ENCODE peak calls at places on chromosomes 7 and 10, in six cellular contexts. H is A549, W is NB4, B is K562, O is GM12878, Q is HepG2. C is an unnamed sample.

GRCh38 chr10:653991-654646 is 35.3 kb downstream of the DIP2C start:
- DNase-seq in H (no peak), W (no peak), B (no peak), O (no peak), Q (no peak), C (peak; percentile 57)

GRCh38 chr10:124212702-124213101 is 119.3 kb upstream of the CHST15 start:
- DNase-seq in H (no peak), W (no peak), B (no peak), O (no peak), Q (no peak), C (no peak)

GRCh38 chr7:40918701-40919271 is 784.0 kb downstream of the SUGCT start:
- DNase-seq in H (peak; percentile 17), W (no peak), B (no peak), O (no peak), Q (no peak), C (no peak)

GRCh38 chr10:97648557-97649404 is 8.3 kb downstream of the PI4K2A start:
- DNase-seq in H (peak; percentile 87), W (peak; percentile 48), B (peak; percentile 20), O (peak; percentile 47), Q (peak; percentile 68), C (peak; percentile 89)

GRCh38 chr10:123618224-123618623 is 47.9 kb upstream of the GPR26 start:
- DNase-seq in H (no peak), W (no peak), B (no peak), O (no peak), Q (no peak), C (no peak)

GRCh38 chr10:33612551-33612950 is 278.1 kb upstream of the NRP1 start:
- DNase-seq in H (no peak), W (peak; percentile 9), B (no peak), O (no peak), Q (no peak), C (no peak)

GRCh38 chr10:35231646-35232045 is 104.7 kb upstream of the CCNY start:
- DNase-seq in H (no peak), W (no peak), B (no peak), O (no peak), Q (no peak), C (no peak)

GRCh38 chr10:11823122-11823988 is at the start of gene PROSER2:
- DNase-seq in H (peak; percentile 77), W (peak; percentile 47), B (peak; percentile 81), O (no peak), Q (no peak), C (peak; percentile 70)

GRCh38 chr7:102079140-102080002 is 207.3 kb upstream of the SH2B2 start:
- DNase-seq in H (no peak), W (peak; percentile 21), B (no peak), O (no peak), Q (peak; percentile 10), C (no peak)

GRCh38 chr10:5440206-5440605 is 27.8 kb downstream of the NET1 start:
- DNase-seq in H (no peak), W (peak; percentile 48), B (no peak), O (no peak), Q (no peak), C (no peak)

GRCh38 chr7:149228831-149229471 is 10.5 kb upstream of the ZNF212 start:
- DNase-seq in H (no peak), W (peak; percentile 37), B (no peak), O (no peak), Q (no peak), C (no peak)

GRCh38 chr10:119283387-119283786 is 76.0 kb downstream of the GRK5 start:
- DNase-seq in H (no peak), W (no peak), B (no peak), O (no peak), Q (no peak), C (no peak)

GRCh38 chr10:121930729-121931085 is 2.9 kb upstream of the ATE1 start:
- DNase-seq in H (no peak), W (no peak), B (no peak), O (no peak), Q (no peak), C (no peak)

GRCh38 chr10:34290412-34291082 is 524.5 kb downstream of the PARD3 start:
- DNase-seq in H (no peak), W (peak; percentile 0), B (no peak), O (no peak), Q (peak; percentile 28), C (peak; percentile 67)

GRCh38 chr10:128161031-128161430 is 34.8 kb upstream of the MKI67 start:
- DNase-seq in H (no peak), W (peak; percentile 58), B (no peak), O (no peak), Q (no peak), C (no peak)

GRCh38 chr10:105464961-105465360 is 823.9 kb downstream of the SORCS3 start:
- DNase-seq in H (no peak), W (no peak), B (no peak), O (no peak), Q (no peak), C (no peak)

GRCh38 chr7:80844916-80845315 is 73.9 kb downstream of the SEMA3C start:
- DNase-seq in H (no peak), W (no peak), B (no peak), O (no peak), Q (no peak), C (no peak)

GRCh38 chr7:80851896-80852476 is 66.9 kb downstream of the SEMA3C start:
- DNase-seq in H (peak; percentile 72), W (no peak), B (no peak), O (no peak), Q (peak; percentile 56), C (no peak)

GRCh38 chr7:80847027-80847426 is 71.8 kb downstream of the SEMA3C start:
- DNase-seq in H (no peak), W (no peak), B (no peak), O (no peak), Q (no peak), C (no peak)

GRCh38 chr7:80848841-80849240 is 70.0 kb downstream of the SEMA3C start:
- DNase-seq in H (no peak), W (no peak), B (no peak), O (no peak), Q (no peak), C (no peak)

DNA sequence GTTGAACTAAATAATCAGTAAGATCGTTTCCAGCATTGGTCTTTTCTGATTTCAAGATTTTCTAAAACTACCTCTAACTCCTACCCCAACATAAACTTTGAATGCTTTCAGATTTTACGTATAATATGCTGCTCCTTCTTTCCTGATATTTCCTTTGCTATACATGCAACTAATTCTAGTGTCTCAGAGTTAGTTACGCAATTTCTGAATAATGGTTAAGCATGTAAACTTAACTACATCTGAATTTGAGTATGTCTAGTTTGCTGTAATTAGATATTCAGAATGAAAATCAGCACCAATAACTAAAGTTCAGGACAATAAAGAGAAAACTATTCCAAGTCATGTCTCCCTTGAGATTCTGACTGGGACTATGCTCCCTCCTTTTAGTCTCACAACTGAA is 71.0 kb downstream of the SEMA3C start:
- DNase-seq in H (no peak), W (no peak), B (no peak), O (no peak), Q (no peak), C (no peak)
- TF ChIP-seq MAX in H (no peak), W (no peak), B (no peak), O (no peak), Q (no peak), C (no peak)

GRCh38 chr10:30984563-30985328 is 46.9 kb downstream of the ZNF438 start:
- DNase-seq in H (no peak), W (peak; percentile 65), B (no peak), O (no peak), Q (no peak), C (peak; percentile 74)
- TF ChIP-seq MYC in H (no peak), W (no peak), B (no peak), O (no peak), Q (no peak), C (no peak)

DNA sequence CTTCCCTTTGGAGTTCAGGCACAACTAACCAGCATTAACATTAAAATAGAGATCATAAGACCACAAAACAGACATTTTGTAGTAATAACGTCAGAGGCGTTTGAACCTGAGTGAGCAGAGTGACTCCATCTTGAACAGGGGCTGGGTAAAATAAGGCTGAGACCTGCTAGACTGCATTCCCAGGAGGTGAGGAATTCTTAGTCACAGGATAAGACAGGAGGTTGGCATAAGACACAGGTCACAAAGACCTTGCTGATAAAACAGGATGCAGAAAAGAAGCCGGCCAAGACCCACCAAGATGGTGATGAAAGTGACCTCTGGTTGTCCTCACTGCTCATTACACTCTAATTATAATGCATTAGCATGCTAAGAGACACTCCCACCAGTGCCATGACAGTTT is 493.2 kb upstream of the AUTS2 start:
- DNase-seq in H (no peak), W (no peak), B (no peak), O (no peak), Q (no peak), C (no peak)
- TF ChIP-seq MAX in H (no peak), W (no peak), B (no peak), O (no peak), Q (no peak), C (no peak)

GRCh38 chr10:109427421-109427820 is 495.9 kb downstream of the XPNPEP1 start:
- DNase-seq in H (no peak), W (no peak), B (no peak), O (no peak), Q (no peak), C (no peak)
- TF ChIP-seq MYC in H (no peak), W (no peak), B (no peak), O (no peak), Q (no peak), C (no peak)

GRCh38 chr7:3039787-3040186 is 3.9 kb downstream of the CARD11 start:
- DNase-seq in H (no peak), W (no peak), B (no peak), O (no peak), Q (no peak), C (no peak)
- TF ChIP-seq MAX in H (no peak), W (no peak), B (no peak), O (no peak), Q (no peak), C (no peak)

GRCh38 chr7:105107458-105107857 is 93.5 kb downstream of the KMT2E start:
- DNase-seq in H (no peak), W (no peak), B (no peak), O (no peak), Q (no peak), C (no peak)

GRCh38 chr7:105112440-105113418 is 98.7 kb downstream of the KMT2E start:
- DNase-seq in H (no peak), W (no peak), B (no peak), O (no peak), Q (no peak), C (no peak)
- TF ChIP-seq MYC in H (no peak), W (no peak), B (no peak), O (no peak), Q (no peak), C (no peak)

GRCh38 chr10:125423569-125423968 is 259.4 kb downstream of the TEX36 start:
- DNase-seq in H (no peak), W (no peak), B (no peak), O (no peak), Q (no peak), C (no peak)
- TF ChIP-seq MAX in H (no peak), W (no peak), B (no peak), O (no peak), Q (no peak), C (no peak)